ENCODE peak calls at places on chromosomes 5 and 9, in five cellular contexts. G is Peyer's patch, O is coronary artery, X is neural crest cell, W is cardiac fibroblast. Z is an unnamed sample.

GRCh38 chr5:75050415-75050814 is 1.9 kb downstream of the GCNT4 start:
- DNase-seq in G (no peak), O (no peak), X (peak; percentile 17), W (peak; percentile 31), Z (no peak)

GRCh38 chr9:16175461-16175860 is 622.6 kb downstream of the CCDC171 start:
- DNase-seq in G (no peak), O (no peak), X (no peak), W (no peak), Z (no peak)

GRCh38 chr9:9790216-9790872 is 822.5 kb downstream of the PTPRD start:
- DNase-seq in G (no peak), O (no peak), X (peak; percentile 43), W (peak; percentile 5), Z (no peak)

GRCh38 chr5:180830253-180831138 is 27.9 kb upstream of the MGAT1 start:
- DNase-seq in G (peak; percentile 81), O (no peak), X (no peak), W (peak; percentile 49), Z (no peak)

GRCh38 chr5:177098772-177099152 is 12.0 kb downstream of the FGFR4 start:
- DNase-seq in G (no peak), O (no peak), X (no peak), W (no peak), Z (no peak)

GRCh38 chr5:53934126-53934856 is 373.9 kb downstream of the NDUFS4 start:
- DNase-seq in G (no peak), O (no peak), X (no peak), W (peak; percentile 64), Z (no peak)

GRCh38 chr9:114614373-114614772 is 3.3 kb downstream of the TMEM268 start:
- DNase-seq in G (no peak), O (no peak), X (no peak), W (no peak), Z (no peak)

GRCh38 chr5:178532666-178533065 is 57.5 kb downstream of the COL23A1 start:
- DNase-seq in G (no peak), O (no peak), X (no peak), W (no peak), Z (no peak)

GRCh38 chr5:9927106-9927505 is 297.0 kb upstream of the TAS2R1 start:
- DNase-seq in G (no peak), O (no peak), X (no peak), W (peak; percentile 54), Z (no peak)

GRCh38 chr9:129324808-129325491 is 146.9 kb upstream of the IER5L start:
- DNase-seq in G (no peak), O (no peak), X (no peak), W (no peak), Z (no peak)

GRCh38 chr9:125439434-125440272 is 178.0 kb downstream of the GAPVD1 start:
- DNase-seq in G (no peak), O (peak; percentile 62), X (no peak), W (no peak), Z (no peak)

GRCh38 chr5:55638455-55638854 is 73.7 kb downstream of the SLC38A9 start:
- DNase-seq in G (no peak), O (no peak), X (no peak), W (peak; percentile 43), Z (no peak)

GRCh38 chr5:178991190-178992145 is 3.7 kb downstream of the GRM6 start:
- DNase-seq in G (no peak), O (no peak), X (no peak), W (no peak), Z (no peak)

DNA sequence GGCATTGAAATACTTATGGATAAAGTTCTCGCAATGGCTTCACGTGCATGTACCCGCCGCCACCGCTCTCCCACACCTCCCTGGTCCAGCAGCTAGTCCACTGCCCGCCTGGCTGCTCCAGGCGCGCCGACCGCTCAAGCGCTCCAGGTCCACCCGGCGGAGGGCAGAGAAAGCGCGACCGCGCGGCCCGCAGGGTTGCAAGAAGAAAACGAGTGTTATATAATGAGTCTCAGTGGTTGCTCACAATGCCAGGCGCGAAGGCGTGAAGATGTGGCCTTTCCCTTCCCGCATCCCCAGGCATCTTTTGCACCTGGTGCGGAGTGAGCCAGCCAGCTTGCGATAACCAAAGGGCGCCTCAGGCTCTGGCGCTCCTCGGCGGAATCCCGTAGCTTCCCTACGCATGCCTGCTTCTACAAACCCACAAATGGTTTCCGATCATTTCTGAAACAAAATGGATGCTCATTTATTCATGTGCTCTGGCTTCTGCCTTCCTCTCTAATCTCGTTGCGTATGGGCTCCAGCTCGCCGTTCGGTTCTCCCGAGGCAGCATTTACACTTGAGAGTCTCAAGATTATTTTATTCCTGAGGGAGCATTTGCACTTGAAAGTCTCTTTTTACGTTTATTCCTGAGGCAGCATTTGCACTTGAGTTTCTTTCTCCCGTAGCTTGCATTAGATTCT is 25.7 kb downstream of the CDKN2A start:
- DNase-seq in G (peak; percentile 57), O (no peak), X (no peak), W (peak; percentile 20), Z (peak; percentile 31)
- TF ChIP-seq CTCF in G (no peak), O (no peak), X (peak; percentile 14), W (no peak), Z (no peak)

GRCh38 chr9:116491219-116491618 is 195.9 kb upstream of the TRIM32 start:
- DNase-seq in G (no peak), O (no peak), X (no peak), W (peak; percentile 27), Z (no peak)
- TF ChIP-seq CTCF in G (no peak), O (no peak), X (no peak), W (no peak), Z (no peak)

GRCh38 chr5:77310494-77311216 is 100.2 kb downstream of the PDE8B start:
- DNase-seq in G (no peak), O (no peak), X (no peak), W (no peak), Z (no peak)

GRCh38 chr5:77306531-77306930 is 96.1 kb downstream of the PDE8B start:
- DNase-seq in G (no peak), O (no peak), X (no peak), W (no peak), Z (no peak)

GRCh38 chr5:77309140-77309539 is 98.7 kb downstream of the PDE8B start:
- DNase-seq in G (no peak), O (no peak), X (no peak), W (no peak), Z (no peak)

GRCh38 chr5:77305921-77306320 is 95.4 kb downstream of the PDE8B start:
- DNase-seq in G (no peak), O (no peak), X (no peak), W (no peak), Z (no peak)

GRCh38 chr5:77308154-77308960 is 97.9 kb downstream of the PDE8B start:
- DNase-seq in G (no peak), O (no peak), X (no peak), W (no peak), Z (no peak)
- TF ChIP-seq CTCF in G (no peak), O (no peak), X (no peak), W (no peak), Z (no peak)

GRCh38 chr9:88396836-88397577 is 8.8 kb downstream of the SPIN1 start:
- DNase-seq in G (no peak), O (no peak), X (no peak), W (peak; percentile 67), Z (no peak)

GRCh38 chr9:88403340-88403739 is 15.1 kb downstream of the SPIN1 start:
- DNase-seq in G (no peak), O (no peak), X (no peak), W (no peak), Z (no peak)

GRCh38 chr9:88400021-88400420 is 11.8 kb downstream of the SPIN1 start:
- DNase-seq in G (no peak), O (no peak), X (no peak), W (peak; percentile 59), Z (no peak)

GRCh38 chr9:88392549-88392948 is 4.3 kb downstream of the SPIN1 start:
- DNase-seq in G (no peak), O (no peak), X (no peak), W (no peak), Z (no peak)

DNA sequence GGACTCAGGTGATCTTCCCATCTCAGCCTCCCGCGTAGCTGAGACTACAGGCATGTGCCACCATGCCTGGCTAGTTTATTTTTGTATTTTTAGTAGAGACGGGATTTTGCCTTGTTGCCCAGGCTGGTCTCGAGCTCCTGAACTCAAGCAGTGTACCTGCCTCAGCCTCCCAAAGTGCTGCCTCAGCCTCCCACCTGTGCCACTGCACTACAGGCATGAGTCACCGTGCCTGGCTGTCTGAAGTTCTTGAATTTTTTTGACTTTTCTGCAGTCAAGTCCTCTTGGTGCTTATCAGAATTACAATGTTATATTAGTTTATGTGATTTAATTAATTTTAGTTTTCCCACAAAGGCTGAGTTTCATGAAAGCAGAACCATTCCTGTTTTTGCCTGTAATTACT is 9.8 kb downstream of the SPIN1 start:
- DNase-seq in G (no peak), O (no peak), X (no peak), W (no peak), Z (no peak)
- TF ChIP-seq CTCF in G (no peak), O (no peak), X (no peak), W (no peak), Z (no peak)

Z was measured in progenitor cell of endocrine pancreas.